ENCODE peak calls at places on chromosomes 5 and 9, in eight cellular contexts. P is H1, N is GOT3, G is lung microvascular endothelial cell, T is left ventricle myocardium inferior, F is AG08396, X is nucleus accumbens, B is left ventricle myocardium superior. D is an unnamed sample.

GRCh38 chr9:131312822-131313770 is 23.6 kb downstream of the PLPP7 start:
- DNase-seq in P (no peak), N (no peak), G (no peak), T (no peak), F (no peak), X (no peak), B (no peak), D (no peak)

GRCh38 chr9:811101-811531 is 30.4 kb upstream of the DMRT1 start:
- DNase-seq in P (no peak), N (no peak), G (no peak), T (peak), F (peak), X (no peak), B (peak), D (no peak)

GRCh38 chr5:2710910-2711309 is 40.6 kb downstream of the IRX2 start:
- DNase-seq in P (no peak), N (no peak), G (peak), T (no peak), F (no peak), X (no peak), B (no peak), D (no peak)

GRCh38 chr5:156824800-156825199 is 25.3 kb upstream of the PPP1R2B start:
- DNase-seq in P (no peak), N (no peak), G (no peak), T (no peak), F (peak), X (no peak), B (no peak), D (no peak)

GRCh38 chr5:159133041-159133741 is 33.5 kb upstream of the EBF1 start:
- DNase-seq in P (no peak), N (no peak), G (peak), T (no peak), F (peak), X (no peak), B (no peak), D (no peak)

GRCh38 chr9:92407818-92408217 is 3.4 kb upstream of the OGN start:
- DNase-seq in P (no peak), N (no peak), G (no peak), T (no peak), F (no peak), X (no peak), B (no peak), D (no peak)

GRCh38 chr5:84372066-84372700 is 12.5 kb downstream of the EDIL3 start:
- DNase-seq in P (no peak), N (no peak), G (no peak), T (no peak), F (no peak), X (no peak), B (no peak), D (no peak)

GRCh38 chr5:172052454-172053236 is 46.2 kb upstream of the FBXW11 start:
- DNase-seq in P (no peak), N (no peak), G (peak), T (peak), F (peak), X (no peak), B (peak), D (no peak)

GRCh38 chr5:89864941-89865340 is 544.6 kb downstream of the CETN3 start:
- DNase-seq in P (no peak), N (no peak), G (no peak), T (no peak), F (no peak), X (no peak), B (no peak), D (no peak)

GRCh38 chr5:44387911-44388310 is 1.3 kb downstream of the FGF10 start:
- DNase-seq in P (peak), N (no peak), G (no peak), T (no peak), F (no peak), X (no peak), B (no peak), D (no peak)

GRCh38 chr9:114339130-114339908 is 9.7 kb downstream of the ORM2 start:
- DNase-seq in P (peak), N (no peak), G (peak), T (peak), F (peak), X (peak), B (peak), D (no peak)

D was measured in substantia nigra.